ENCODE peak calls at places on chromosomes 11 and 22, in seven cellular contexts. N is CD4-positive, alpha-beta T cell; L is endodermal cell; Y is PC-3; D is body of pancreas; T is heart right ventricle; M is pancreas. C is an unnamed sample.

GRCh38 chr11:66278396-66279091 is 569 bp downstream of the CNIH2 start:
- DNase-seq in L (no peak), T (no peak), D (no peak), Y (peak), M (no peak), N (peak), C (no peak)

GRCh38 chr22:20080445-20080775 is 369 bp downstream of the DGCR8 start:
- DNase-seq in D (peak), M (peak), N (peak), L (peak), T (peak), Y (peak), C (peak)

GRCh38 chr11:33690290-33691050 is 10.2 kb downstream of the C11orf91 start:
- DNase-seq in L (no peak), M (peak), T (peak), Y (peak), D (peak), N (no peak), C (peak)

GRCh38 chr22:33984741-33985287 is 64.5 kb upstream of the LARGE1 start:
- DNase-seq in D (no peak), Y (no peak), M (no peak), N (no peak), T (no peak), L (no peak), C (no peak)

GRCh38 chr11:118373263-118373662 is 13.9 kb downstream of the UBE4A start:
- DNase-seq in M (no peak), T (no peak), L (no peak), D (no peak), Y (no peak), N (no peak), C (no peak)

GRCh38 chr22:24553597-24554315 is 1.2 kb downstream of the GUCD1 start:
- DNase-seq in M (no peak), L (no peak), Y (no peak), N (no peak), T (peak), D (no peak), C (peak)

GRCh38 chr11:132427611-132428010 is 1057.2 kb downstream of the NTM start:
- DNase-seq in Y (no peak), D (no peak), L (no peak), M (no peak), T (no peak), N (no peak), C (peak)

GRCh38 chr11:90251599-90251998 is 28.8 kb upstream of the CHORDC1 start:
- DNase-seq in N (no peak), L (no peak), M (no peak), T (no peak), D (no peak), Y (no peak), C (no peak)

GRCh38 chr11:61684870-61685610 is 4.8 kb downstream of the DAGLA start:
- DNase-seq in Y (no peak), D (no peak), M (no peak), L (peak), T (no peak), N (no peak), C (no peak)

DNA sequence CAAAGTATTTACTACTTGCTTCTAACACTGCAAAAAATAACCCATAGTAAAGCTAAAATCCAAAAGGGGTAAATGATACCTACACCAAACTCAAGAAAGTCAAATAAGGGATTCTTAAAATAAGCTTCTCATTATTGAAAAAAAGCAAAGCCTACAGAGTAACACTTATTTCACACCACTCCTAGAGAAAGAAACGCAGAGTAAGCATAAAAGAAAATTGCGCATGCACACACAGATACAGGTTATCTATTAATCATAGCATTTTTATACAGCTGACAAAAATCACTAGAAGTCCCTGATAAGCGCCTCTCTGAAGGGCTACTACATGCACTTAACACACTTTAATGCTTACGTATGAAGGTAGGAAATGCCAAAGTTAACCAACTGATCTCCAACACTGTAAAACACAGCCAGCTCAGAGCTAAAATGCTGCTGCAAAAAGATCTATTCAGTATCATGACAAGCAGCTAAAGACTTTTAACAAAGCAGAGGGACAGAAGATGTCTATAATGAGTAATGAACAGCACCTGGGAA is 14.0 kb downstream of the RBFOX2 start:
- DNase-seq in D (no peak), L (no peak), M (no peak), N (no peak), Y (no peak), T (no peak), C (no peak)
- TF ChIP-seq CTCF in D (no peak), L (no peak), M (no peak), N (no peak), Y (no peak), T (no peak), C (no peak)

GRCh38 chr11:12088047-12088481 is 22.3 kb upstream of the MICAL2 start:
- DNase-seq in L (no peak), T (peak), N (no peak), M (no peak), D (peak), Y (peak), C (peak)
- H3K27ac ChIP-seq in L (no peak), T (peak), N (no peak), M (no peak), D (no peak), Y (peak), C (peak)

GRCh38 chr11:19739872-19740271 is 27.2 kb downstream of the NAV2 start:
- DNase-seq in N (no peak), Y (no peak), M (no peak), L (peak), T (peak), D (no peak), C (no peak)
- TF ChIP-seq CTCF in N (no peak), Y (peak), M (no peak), L (peak), T (peak), D (no peak), C (peak)

GRCh38 chr11:59267196-59267595 is 54.5 kb upstream of the MPEG1 start:
- DNase-seq in Y (peak), N (no peak), L (peak), T (no peak), M (no peak), D (no peak), C (no peak)
- H3K27ac ChIP-seq in Y (no peak), N (no peak), L (no peak), T (no peak), M (no peak), D (no peak), C (peak)

GRCh38 chr22:37199103-37199838 is 11.2 kb upstream of the C1QTNF6 start:
- DNase-seq in L (peak), T (peak), M (peak), Y (peak), N (peak), D (peak), C (peak)
- TF ChIP-seq CTCF in L (peak), T (peak), M (peak), Y (peak), N (peak), D (peak), C (peak)